ENCODE peak calls at places on chromosomes 11 and 22, in eight cellular contexts. X is heart right ventricle; G is CD8-positive, alpha-beta T cell; H is tibial artery; K is uterus; P is A549; D is lower lobe of right lung; I is left ventricle myocardium inferior. R is an unnamed sample.
A peak's percentile ranks its signal among the peaks of the same experiment; 100 is the strongest.

GRCh38 chr22:47195676-47196492 is 433.4 kb downstream of the TBC1D22A start:
- DNase-seq in D (peak; percentile 43), K (no peak), P (no peak), H (peak; percentile 47), X (no peak), I (no peak), G (no peak), R (no peak)

GRCh38 chr11:46899501-46900025 is 18.8 kb downstream of the LRP4 start:
- DNase-seq in X (no peak), H (no peak), G (no peak), I (no peak), D (no peak), P (no peak), K (no peak), R (no peak)

GRCh38 chr11:59957094-59957493 is 6.7 kb upstream of the OOSP4A start:
- DNase-seq in P (no peak), G (no peak), X (no peak), K (no peak), H (no peak), D (no peak), I (no peak), R (no peak)

GRCh38 chr11:81967242-81967641 is 766.4 kb downstream of the FAM181B start:
- DNase-seq in K (no peak), H (no peak), D (no peak), G (no peak), P (no peak), X (no peak), I (no peak), R (no peak)

GRCh38 chr11:61880050-61880449 is 11.3 kb downstream of the FADS3 start:
- DNase-seq in K (no peak), I (no peak), D (no peak), P (no peak), X (no peak), G (no peak), H (no peak), R (no peak)

GRCh38 chr11:67117667-67118058 is 1.4 kb upstream of the KDM2A start:
- DNase-seq in G (peak; percentile 40), X (peak; percentile 48), D (peak; percentile 67), P (no peak), I (peak; percentile 38), K (peak; percentile 41), H (peak; percentile 58), R (peak; percentile 89)

GRCh38 chr11:26844963-26845362 is 123.1 kb upstream of the SLC5A12 start:
- DNase-seq in I (no peak), H (no peak), K (no peak), D (no peak), P (no peak), X (no peak), G (no peak), R (no peak)

GRCh38 chr11:6531267-6531752 is 34.2 kb downstream of the DNHD1 start:
- DNase-seq in I (no peak), D (no peak), X (no peak), G (no peak), P (peak; percentile 79), K (no peak), H (no peak), R (no peak)

GRCh38 chr11:4636136-4636535 is 1.1 kb upstream of the OR51D1 start:
- DNase-seq in X (no peak), D (no peak), H (no peak), P (no peak), K (no peak), G (no peak), I (no peak), R (no peak)

GRCh38 chr11:130159657-130160459 is at the start of gene ST14:
- DNase-seq in G (no peak), I (no peak), X (no peak), K (no peak), H (no peak), P (no peak), D (peak; percentile 87), R (peak; percentile 93)

GRCh38 chr11:72519220-72519881 is 85.0 kb upstream of the CLPB start:
- DNase-seq in I (no peak), H (no peak), K (no peak), X (no peak), P (no peak), G (peak; percentile 16), D (no peak), R (no peak)

GRCh38 chr11:2590951-2591754 is 108.6 kb downstream of the KCNQ1OT1 start:
- DNase-seq in P (no peak), H (no peak), I (no peak), X (peak; percentile 6), G (peak; percentile 3), K (no peak), D (peak; percentile 27), R (peak; percentile 76)

GRCh38 chr11:69298778-69299461 is 5.0 kb downstream of the MYEOV start:
- DNase-seq in D (no peak), X (no peak), K (no peak), H (no peak), I (no peak), P (no peak), G (no peak), R (no peak)

GRCh38 chr11:123536690-123537437 is 106.8 kb downstream of the GRAMD1B start:
- DNase-seq in G (no peak), H (no peak), X (no peak), P (no peak), D (no peak), K (no peak), I (no peak), R (no peak)

GRCh38 chr11:123532131-123532530 is 102.1 kb downstream of the GRAMD1B start:
- DNase-seq in K (no peak), P (no peak), G (no peak), X (no peak), D (no peak), H (no peak), I (no peak), R (no peak)

GRCh38 chr11:123535401-123535800 is 105.3 kb downstream of the GRAMD1B start:
- DNase-seq in P (no peak), I (no peak), H (no peak), G (no peak), X (no peak), K (no peak), D (no peak), R (no peak)

GRCh38 chr11:123537726-123538125 is 107.7 kb downstream of the GRAMD1B start:
- DNase-seq in X (no peak), I (no peak), P (no peak), K (no peak), G (no peak), H (no peak), D (no peak), R (no peak)
- TF ChIP-seq CTCF in X (no peak), I (no peak), P (no peak), K (no peak), G (no peak), H (no peak), D (no peak), R (no peak)

GRCh38 chr11:64778473-64779298 is at the start of gene SF1:
- DNase-seq in D (peak; percentile 99), G (peak; percentile 99), K (peak; percentile 99), H (peak; percentile 100), X (peak; percentile 96), I (peak; percentile 98), P (peak; percentile 99), R (peak; percentile 99)

GRCh38 chr11:64778223-64778472 is 194 bp downstream of the SF1 start:
- DNase-seq in K (no peak), I (no peak), H (no peak), P (no peak), G (no peak), X (no peak), D (no peak), R (no peak)

GRCh38 chr11:64776875-64777274 is 1.5 kb downstream of the SF1 start:
- DNase-seq in H (no peak), D (peak; percentile 10), G (no peak), P (no peak), I (no peak), K (no peak), X (no peak), R (peak; percentile 2)

GRCh38 chr11:64776425-64776824 is 1.9 kb downstream of the SF1 start:
- DNase-seq in D (no peak), X (no peak), G (no peak), P (no peak), K (no peak), I (no peak), H (no peak), R (peak; percentile 3)

DNA sequence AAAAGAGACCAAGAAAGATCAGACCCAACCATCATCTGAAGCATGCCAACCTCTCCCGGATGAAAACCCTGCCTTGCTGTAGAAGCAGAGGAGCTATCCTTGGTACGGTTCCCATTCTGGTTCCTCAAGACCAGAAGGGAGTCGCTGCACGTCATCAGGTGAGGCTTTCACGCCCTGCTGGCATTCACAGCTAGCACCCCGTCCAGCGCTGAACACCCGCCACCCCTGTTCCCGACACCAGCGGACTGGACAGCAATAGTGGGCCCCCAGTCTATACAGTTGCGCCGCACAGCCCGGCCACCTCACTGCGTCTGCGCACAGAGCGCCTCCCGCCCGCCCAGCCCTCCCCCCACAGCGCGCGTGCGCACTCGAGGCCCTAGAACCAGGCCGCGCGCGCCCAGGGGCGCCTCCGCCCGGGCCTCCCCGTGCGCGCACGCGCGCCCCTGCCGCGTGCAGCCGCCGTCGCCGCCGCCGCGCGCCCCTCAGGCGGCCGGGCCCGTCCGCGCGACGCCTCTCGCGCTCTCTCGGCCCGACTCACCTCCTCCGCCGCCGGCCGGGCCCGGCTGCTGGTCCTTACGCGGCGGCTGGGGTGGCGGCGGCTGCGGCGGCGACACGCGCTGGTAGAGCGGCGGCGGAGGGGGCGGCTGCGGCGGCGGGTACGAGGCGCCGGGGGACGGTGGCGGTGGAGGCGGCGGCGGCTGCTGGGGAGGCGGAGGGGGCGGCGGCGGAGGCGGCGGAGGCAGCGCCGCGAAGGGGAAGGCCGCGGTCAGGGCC is 706 bp downstream of the SF1 start:
- DNase-seq in X (peak; percentile 87), G (peak; percentile 80), K (peak; percentile 80), D (peak; percentile 89), P (peak; percentile 94), H (peak; percentile 89), I (peak; percentile 87), R (peak; percentile 94)
- H3K4me1 ChIP-seq in X (peaks cover 20% of the 10 kb centered on the region), G (peaks cover 64% of the 10 kb centered on the region), K (peaks cover 7% of the 10 kb centered on the region), D (peaks cover 56% of the 10 kb centered on the region), P (peaks cover 39% of the 10 kb centered on the region), H (peaks cover 24% of the 10 kb centered on the region), I (peaks cover 60% of the 10 kb centered on the region), R (peaks cover 7% of the 10 kb centered on the region)

GRCh38 chr11:1453611-1454386 is 32.8 kb downstream of the MOB2 start:
- DNase-seq in K (peak; percentile 47), H (no peak), X (no peak), D (no peak), P (no peak), I (no peak), G (peak; percentile 18), R (peak; percentile 52)
- TF ChIP-seq CTCF in K (peak; percentile 31), H (peak; percentile 45), X (peak; percentile 53), D (peak; percentile 19), P (no peak), I (peak; percentile 55), G (no peak), R (no peak)

DNA sequence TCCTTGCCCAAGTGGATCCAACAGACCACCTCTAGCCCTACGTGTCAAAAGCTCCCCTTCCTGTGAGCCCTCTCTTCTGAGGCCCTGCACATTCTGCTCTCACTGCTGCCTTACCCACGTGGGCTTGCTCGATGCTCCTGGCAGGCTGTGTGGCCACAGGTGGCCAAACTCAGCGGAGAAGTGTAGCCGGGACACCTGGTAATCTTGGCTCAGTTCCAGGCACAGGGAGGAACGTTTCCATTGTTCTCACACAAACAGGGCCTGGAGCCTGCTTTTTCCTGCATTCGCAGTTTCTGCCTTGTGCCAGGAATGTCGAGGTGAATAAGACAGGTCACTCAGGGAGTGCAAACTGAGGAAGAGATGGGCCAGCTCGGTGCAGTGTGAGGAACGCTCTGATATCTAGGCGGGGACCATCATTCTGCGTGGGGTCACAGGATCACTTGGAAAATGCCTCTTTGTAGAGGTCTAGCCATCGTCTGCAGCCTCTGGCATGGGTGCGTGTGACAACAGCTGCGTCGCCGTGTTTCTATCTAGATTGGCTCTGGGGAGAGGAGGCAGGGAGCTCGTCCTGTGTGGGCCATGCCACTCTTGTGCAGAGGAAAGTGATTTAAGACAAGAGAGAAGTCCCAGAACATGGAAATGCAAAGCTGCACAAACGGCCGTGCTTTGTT is 127.6 kb upstream of the PARVA start:
- DNase-seq in P (no peak), D (no peak), X (no peak), K (no peak), G (no peak), H (no peak), I (no peak), R (no peak)
- H3K4me1 ChIP-seq in P (peaks cover 10% of the 10 kb centered on the region), D (peaks cover 29% of the 10 kb centered on the region), X (peaks cover 4% of the 10 kb centered on the region), K (no peaks in the 10 kb centered on the region), G (no peaks in the 10 kb centered on the region), H (peaks cover 16% of the 10 kb centered on the region), I (peaks cover 47% of the 10 kb centered on the region), R (peaks cover 9% of the 10 kb centered on the region)

R was measured in left lung.